ENCODE peak calls at places on chromosomes 12 and 14, in seven cellular contexts. Q is H1, D is mesenchymal stem cell, W is H9, Z is IMR-90, B is neuronal stem cell, U is mesendoderm. A is an unnamed sample.

GRCh38 chr14:21913759-21914158 is 240.1 kb upstream of the OR4E1 start:
- DNase-seq in Q (peak), B (peak), W (peak), D (peak), Z (peak), U (peak), A (peak)

GRCh38 chr12:69602954-69603353 is 7.8 kb downstream of the LRRC10 start:
- DNase-seq in U (no peak), Q (no peak), W (no peak), Z (no peak), D (no peak), B (no peak), A (no peak)

GRCh38 chr12:121456551-121456950 is 56.6 kb downstream of the RNF34 start:
- DNase-seq in W (no peak), Q (no peak), Z (no peak), U (peak), D (peak), B (no peak), A (peak)

GRCh38 chr12:12822886-12823285 is 9.7 kb downstream of the DDX47 start:
- DNase-seq in W (no peak), U (no peak), Z (peak), D (no peak), B (no peak), Q (no peak), A (no peak)

GRCh38 chr12:94594443-94594825 is 55.9 kb downstream of the TMCC3 start:
- DNase-seq in W (no peak), D (no peak), U (no peak), Q (no peak), Z (no peak), B (no peak), A (no peak)

GRCh38 chr12:49891476-49891875 is 12.2 kb downstream of the FAIM2 start:
- DNase-seq in Q (no peak), B (no peak), W (no peak), U (no peak), D (no peak), Z (no peak), A (no peak)

GRCh38 chr12:15796493-15797141 is 7.4 kb upstream of the EPS8 start:
- DNase-seq in Z (peak), Q (no peak), B (no peak), U (no peak), W (no peak), D (peak), A (no peak)

GRCh38 chr12:31835276-31835882 is 106.6 kb upstream of the AMN1 start:
- DNase-seq in B (no peak), Z (no peak), D (no peak), Q (no peak), U (no peak), W (no peak), A (no peak)

GRCh38 chr14:95811813-95812212 is 64.8 kb upstream of the TUNAR start:
- DNase-seq in W (no peak), D (no peak), Q (no peak), B (no peak), U (no peak), Z (no peak), A (no peak)

GRCh38 chr12:111673503-111673902 is 12.3 kb downstream of the BRAP start:
- DNase-seq in Z (peak), W (no peak), B (no peak), Q (no peak), U (peak), D (peak), A (peak)

GRCh38 chr12:16150290-16150689 is 127.2 kb downstream of the SLC15A5 start:
- DNase-seq in Q (no peak), W (no peak), D (no peak), Z (no peak), B (no peak), U (peak), A (no peak)

GRCh38 chr12:119673634-119674033 is 5.7 kb downstream of the PRKAB1 start:
- DNase-seq in W (no peak), Z (no peak), U (no peak), Q (no peak), B (no peak), D (no peak), A (no peak)

GRCh38 chr12:10673660-10674384 is at the start of gene STYK1:
- DNase-seq in Q (peak), B (peak), U (peak), Z (peak), D (peak), W (peak), A (peak)

GRCh38 chr12:117069926-117070900 is 29.0 kb downstream of the TESC start:
- DNase-seq in Q (no peak), B (no peak), D (no peak), W (peak), Z (no peak), U (peak), A (no peak)

GRCh38 chr12:6141048-6141447 is 16.6 kb upstream of the VWF start:
- DNase-seq in Q (no peak), B (no peak), U (no peak), W (no peak), D (peak), Z (peak), A (peak)

GRCh38 chr12:111396726-111397445 is 8.8 kb upstream of the SH2B3 start:
- DNase-seq in W (peak), Q (peak), D (peak), B (peak), U (peak), Z (peak), A (peak)

GRCh38 chr12:2541805-2542204 is 253.0 kb upstream of the FKBP4 start:
- DNase-seq in U (no peak), Z (no peak), D (no peak), Q (no peak), W (no peak), B (no peak), A (no peak)

GRCh38 chr14:95515080-95515489 is 1.4 kb downstream of the SYNE3 start:
- DNase-seq in Q (no peak), D (no peak), W (peak), U (no peak), B (no peak), Z (no peak), A (peak)

GRCh38 chr12:32666018-32666417 is 13.1 kb upstream of the DNM1L start:
- DNase-seq in U (no peak), Q (peak), Z (no peak), B (no peak), W (no peak), D (no peak), A (no peak)

GRCh38 chr14:64870160-64870559 is 9.5 kb downstream of the SPTB start:
- DNase-seq in U (no peak), B (no peak), Q (no peak), Z (no peak), W (no peak), D (no peak), A (no peak)

GRCh38 chr12:63036216-63036973 is 101.4 kb upstream of the PPM1H start:
- DNase-seq in U (no peak), Z (no peak), B (no peak), Q (no peak), D (no peak), W (no peak), A (no peak)

GRCh38 chr14:105844810-105845724 is 318.7 kb downstream of the TMEM121 start:
- DNase-seq in D (no peak), W (peak), B (no peak), Q (no peak), U (no peak), Z (no peak), A (no peak)

GRCh38 chr12:111596985-111597730 is 2.0 kb downstream of the ATXN2 start:
- DNase-seq in D (peak), W (peak), U (peak), Z (peak), Q (peak), B (peak), A (peak)

GRCh38 chr12:58176296-58176869 is 235.0 kb downstream of the ATP23 start:
- DNase-seq in U (peak), B (peak), D (peak), Q (peak), Z (peak), W (peak), A (peak)

GRCh38 chr14:28344381-28344780 is 422.2 kb upstream of the FOXG1 start:
- DNase-seq in Q (no peak), Z (no peak), W (no peak), U (no peak), B (no peak), D (no peak), A (no peak)

GRCh38 chr14:93320489-93320888 is 12.3 kb downstream of the BTBD7 start:
- DNase-seq in D (no peak), W (no peak), B (no peak), Z (peak), U (no peak), Q (no peak), A (no peak)

GRCh38 chr12:86256169-86256568 is at the start of gene MGAT4C:
- DNase-seq in Z (no peak), B (no peak), U (no peak), W (no peak), Q (no peak), D (peak), A (no peak)

GRCh38 chr12:115216300-115216699 is 532.3 kb upstream of the TBX3 start:
- DNase-seq in U (no peak), Z (peak), D (no peak), B (no peak), Q (no peak), W (no peak), A (no peak)

GRCh38 chr14:22319526-22320352 is 269.3 kb downstream of the DAD1 start:
- DNase-seq in U (peak), Z (peak), W (peak), D (peak), B (no peak), Q (no peak), A (peak)

GRCh38 chr12:39048395-39048794 is 143.0 kb upstream of the CPNE8 start:
- DNase-seq in B (no peak), U (no peak), W (no peak), D (no peak), Z (no peak), Q (no peak), A (no peak)

GRCh38 chr14:71932229-71932951 is at the start of gene RGS6:
- DNase-seq in U (peak), Q (peak), W (peak), Z (no peak), D (no peak), B (peak), A (peak)

GRCh38 chr14:95098984-95099599 is 58.2 kb downstream of the DICER1 start:
- DNase-seq in B (peak), U (peak), W (peak), Z (peak), D (peak), Q (no peak), A (peak)

DNA sequence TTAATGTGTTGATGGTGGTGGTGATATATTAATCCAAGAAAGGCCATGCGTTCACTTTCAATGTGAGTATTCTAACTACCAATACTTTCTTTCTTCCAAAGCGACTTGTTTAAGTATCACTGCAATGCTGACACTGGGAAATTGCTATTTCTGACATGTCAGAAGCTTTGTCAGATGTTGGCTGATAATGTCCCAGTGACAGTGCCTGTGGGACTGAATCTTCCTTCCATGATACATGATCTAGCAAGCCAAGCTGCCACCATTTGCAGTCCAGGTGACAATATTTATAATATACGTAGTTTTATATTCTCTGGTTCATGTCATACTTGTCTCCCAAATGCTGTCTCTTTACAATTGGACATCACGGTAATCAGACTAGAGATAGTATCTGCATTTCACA is 57.1 kb downstream of the KNTC1 start:
- DNase-seq in D (no peak), Z (no peak), W (no peak), Q (no peak), B (no peak), U (no peak), A (peak)
- H4K8ac ChIP-seq in D (no peak), Z (no peak), W (no peak), Q (no peak), B (no peak), U (no peak), A (no peak)

GRCh38 chr14:20294636-20295035 is 11.1 kb downstream of the TTC5 start:
- DNase-seq in Z (no peak), D (no peak), Q (no peak), W (no peak), B (no peak), U (no peak), A (no peak)

DNA sequence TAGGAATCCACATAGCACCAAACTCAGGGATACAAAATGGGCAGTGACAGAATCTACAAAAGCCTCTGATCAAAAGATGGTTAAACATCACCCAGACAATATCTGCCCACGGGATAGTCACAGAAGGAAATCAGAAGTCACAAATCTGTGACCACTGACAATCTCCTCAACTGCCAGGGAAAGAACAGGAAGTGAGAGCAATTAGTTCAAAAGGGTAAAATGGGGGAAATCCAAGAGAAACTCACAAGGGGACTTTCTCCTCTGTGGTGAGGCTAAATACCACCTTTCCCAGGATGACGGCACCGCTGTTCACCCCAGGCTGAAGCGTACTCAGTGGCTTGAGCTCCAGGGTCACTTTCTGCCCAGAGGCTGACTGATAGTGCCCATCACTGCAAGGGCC is 10.7 kb downstream of the TTC5 start:
- DNase-seq in W (no peak), Z (no peak), U (no peak), Q (no peak), B (no peak), D (no peak), A (peak)
- H4K8ac ChIP-seq in W (no peak), Z (no peak), U (no peak), Q (no peak), B (no peak), D (no peak), A (no peak)

DNA sequence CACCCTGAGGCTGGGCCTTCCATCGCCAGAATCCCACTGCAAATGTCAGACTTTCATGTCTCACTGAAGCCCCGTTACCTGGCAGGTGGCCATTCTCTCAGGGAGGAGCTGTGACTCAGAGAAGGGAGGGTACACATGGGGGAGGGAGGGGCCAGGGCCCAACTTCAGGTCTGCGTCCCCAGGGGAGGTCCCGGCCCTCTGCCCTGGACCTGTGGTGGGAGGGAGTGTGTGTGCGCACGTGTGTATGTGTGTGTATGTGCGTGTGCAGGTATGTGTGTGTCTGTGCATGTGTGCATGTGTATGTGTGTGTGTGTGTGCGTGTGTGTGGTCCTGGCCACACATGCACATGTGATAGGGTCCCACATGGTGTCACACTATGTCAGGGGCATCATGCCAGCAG is 50.9 kb downstream of the MVK start:
- DNase-seq in Q (no peak), B (no peak), U (peak), W (no peak), Z (no peak), D (no peak), A (no peak)
- H4K8ac ChIP-seq in Q (peak), B (no peak), U (no peak), W (no peak), Z (no peak), D (no peak), A (no peak)

GRCh38 chr14:33331176-33331949 is 392.7 kb downstream of the NPAS3 start:
- DNase-seq in W (no peak), Z (no peak), D (no peak), U (no peak), Q (no peak), B (no peak), A (no peak)
- H4K8ac ChIP-seq in W (no peak), Z (no peak), D (no peak), U (no peak), Q (no peak), B (no peak), A (no peak)

DNA sequence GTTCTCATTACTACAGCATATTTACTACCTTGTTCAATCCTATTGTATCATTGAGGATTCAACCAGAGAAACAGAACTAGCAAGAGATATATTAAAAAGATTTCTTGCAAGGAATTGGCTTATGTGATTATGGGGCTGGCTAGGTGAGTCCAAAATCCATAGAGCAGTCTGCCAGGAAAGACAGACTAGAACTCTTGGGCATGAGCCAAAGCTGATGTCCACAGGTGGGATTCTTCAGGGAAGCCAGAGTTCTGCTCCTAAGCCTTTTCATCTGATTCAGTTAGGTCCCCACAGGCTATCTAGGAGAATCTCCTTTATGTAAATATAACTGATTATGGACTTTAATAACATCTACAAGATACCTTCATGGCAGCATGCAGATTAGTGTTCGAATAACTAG is 26.0 kb downstream of the PELI2 start:
- DNase-seq in Q (no peak), W (no peak), Z (no peak), U (no peak), D (no peak), B (no peak), A (no peak)
- H4K8ac ChIP-seq in Q (no peak), W (no peak), Z (no peak), U (no peak), D (no peak), B (no peak), A (no peak)

GRCh38 chr14:35952584-35952983 is 126.4 kb downstream of the BRMS1L start:
- DNase-seq in B (no peak), Q (no peak), U (peak), W (no peak), Z (no peak), D (no peak), A (no peak)

GRCh38 chr14:35944847-35945246 is 118.7 kb downstream of the BRMS1L start:
- DNase-seq in D (no peak), Z (no peak), U (peak), W (peak), Q (peak), B (no peak), A (peak)

GRCh38 chr14:35949933-35950332 is 123.8 kb downstream of the BRMS1L start:
- DNase-seq in Q (no peak), Z (no peak), D (peak), U (peak), B (peak), W (no peak), A (no peak)
- H4K8ac ChIP-seq in Q (no peak), Z (no peak), D (no peak), U (no peak), B (no peak), W (no peak), A (no peak)

GRCh38 chr12:132174015-132174660 is 29.9 kb downstream of the NOC4L start:
- DNase-seq in Q (no peak), B (no peak), U (no peak), W (no peak), Z (no peak), D (no peak), A (no peak)
- H4K8ac ChIP-seq in Q (no peak), B (no peak), U (no peak), W (no peak), Z (no peak), D (no peak), A (no peak)

GRCh38 chr14:53567236-53567785 is 389.3 kb downstream of the BMP4 start:
- DNase-seq in U (peak), Q (no peak), W (no peak), B (no peak), D (no peak), Z (no peak), A (no peak)

GRCh38 chr14:53571990-53572389 is 384.6 kb downstream of the BMP4 start:
- DNase-seq in W (peak), U (peak), D (no peak), Q (no peak), Z (peak), B (no peak), A (no peak)

GRCh38 chr14:53571589-53571988 is 385.0 kb downstream of the BMP4 start:
- DNase-seq in U (no peak), Z (peak), W (no peak), B (no peak), D (peak), Q (no peak), A (no peak)

GRCh38 chr14:53569471-53569870 is 387.2 kb downstream of the BMP4 start:
- DNase-seq in B (no peak), Z (no peak), W (no peak), U (no peak), D (no peak), Q (no peak), A (no peak)

GRCh38 chr14:53570411-53571387 is 385.9 kb downstream of the BMP4 start:
- DNase-seq in D (peak), Z (no peak), B (no peak), U (no peak), Q (no peak), W (no peak), A (no peak)
- H4K8ac ChIP-seq in D (peak), Z (no peak), B (no peak), U (no peak), Q (no peak), W (no peak), A (no peak)

A was measured in trophoblast cell.